ENCODE peak calls at places on chromosomes 5 and 9, in nine cellular contexts. D is NT2/D1; L is activated CD8-positive, alpha-beta memory T cell treated with anti-CD3 and anti-CD28 coated beads for 1 hour; G is CD8-positive, alpha-beta memory T cell; I is tibial nerve; Q is GM04503; E is T1000; K is CD4-positive, alpha-beta T cell; P is GM13977. R is an unnamed sample.

GRCh38 chr9:23638837-23639426 is 187.1 kb downstream of the ELAVL2 start:
- DNase-seq in P (no peak), G (no peak), D (no peak), E (no peak), Q (no peak), I (no peak), K (no peak), L (no peak), R (no peak)

GRCh38 chr5:74424162-74424868 is 216.2 kb downstream of the ENC1 start:
- DNase-seq in K (no peak), D (no peak), P (no peak), E (no peak), Q (peak; percentile 27), L (no peak), I (no peak), G (no peak), R (peak; percentile 78)

GRCh38 chr9:8963882-8964281 is 1164.3 kb upstream of the DMAC1 start:
- DNase-seq in Q (no peak), K (no peak), G (no peak), I (no peak), P (no peak), E (no peak), D (no peak), L (no peak), R (no peak)

GRCh38 chr9:109910616-109911568 is 130.9 kb downstream of the PALM2AKAP2 start:
- DNase-seq in E (no peak), I (no peak), Q (no peak), G (no peak), P (no peak), D (no peak), L (no peak), K (no peak), R (peak; percentile 85)

GRCh38 chr5:168772466-168772961 is 193.3 kb upstream of the PANK3 start:
- DNase-seq in I (no peak), P (no peak), L (no peak), E (no peak), D (no peak), K (no peak), G (no peak), Q (no peak), R (no peak)

GRCh38 chr9:127778280-127779135 is at the start of gene SH2D3C:
- DNase-seq in K (no peak), I (no peak), D (no peak), L (peak; percentile 24), G (peak; percentile 55), P (no peak), E (no peak), Q (no peak), R (no peak)

GRCh38 chr5:74465724-74466123 is 174.8 kb downstream of the ENC1 start:
- DNase-seq in D (no peak), L (no peak), K (no peak), I (no peak), E (no peak), P (no peak), G (no peak), Q (no peak), R (no peak)

GRCh38 chr5:163565931-163566608 is 60.7 kb downstream of the MAT2B start:
- DNase-seq in K (peak; percentile 2), L (peak; percentile 0), E (no peak), G (peak; percentile 10), P (no peak), I (no peak), Q (no peak), D (peak; percentile 33), R (peak; percentile 28)

GRCh38 chr9:89658931-89659330 is 54.1 kb downstream of the GADD45G start:
- DNase-seq in L (no peak), Q (no peak), K (no peak), D (no peak), I (no peak), E (no peak), P (no peak), G (no peak), R (no peak)

GRCh38 chr5:179243333-179243732 is 101.9 kb downstream of the ADAMTS2 start:
- DNase-seq in Q (no peak), I (no peak), D (no peak), E (no peak), G (no peak), L (no peak), K (no peak), P (no peak), R (peak; percentile 82)

GRCh38 chr9:75995066-75995465 is 104.6 kb downstream of the PCSK5 start:
- DNase-seq in E (no peak), I (no peak), D (no peak), Q (no peak), L (no peak), G (no peak), P (no peak), K (no peak), R (no peak)

GRCh38 chr5:97355775-97356174 is 172.7 kb upstream of the RIOK2 start:
- DNase-seq in I (no peak), G (no peak), D (no peak), E (no peak), K (no peak), P (peak; percentile 23), Q (no peak), L (no peak), R (no peak)

GRCh38 chr5:87653242-87653641 is 240.5 kb upstream of the CCNH start:
- DNase-seq in K (no peak), Q (no peak), D (no peak), G (no peak), I (no peak), L (no peak), P (no peak), E (no peak), R (no peak)

GRCh38 chr5:174305241-174305681 is 259.8 kb downstream of the NSG2 start:
- DNase-seq in L (no peak), G (no peak), E (no peak), Q (no peak), K (no peak), P (no peak), I (no peak), D (no peak), R (no peak)

GRCh38 chr9:128908372-128908771 is 12.4 kb upstream of the PHYHD1 start:
- DNase-seq in E (no peak), L (no peak), I (no peak), P (no peak), D (no peak), G (no peak), K (no peak), Q (no peak), R (no peak)

GRCh38 chr9:132384376-132384775 is 22.3 kb downstream of the TTF1 start:
- DNase-seq in K (no peak), D (no peak), I (no peak), E (no peak), Q (no peak), G (no peak), L (no peak), P (peak; percentile 57), R (no peak)

GRCh38 chr5:178453224-178453623 is 137.0 kb downstream of the COL23A1 start:
- DNase-seq in K (no peak), G (no peak), D (no peak), I (no peak), Q (no peak), P (no peak), E (no peak), L (no peak), R (peak; percentile 45)

GRCh38 chr9:82555408-82555807 is 507.5 kb downstream of the RASEF start:
- DNase-seq in E (no peak), K (no peak), G (no peak), I (no peak), P (no peak), Q (no peak), L (no peak), D (no peak), R (no peak)

GRCh38 chr9:115524467-115525059 is 406.6 kb upstream of the TNC start:
- DNase-seq in Q (peak; percentile 44), D (peak; percentile 61), K (no peak), G (no peak), I (no peak), P (peak; percentile 35), L (no peak), E (no peak), R (peak; percentile 74)

GRCh38 chr5:67160985-67161384 is 35.6 kb downstream of the CD180 start:
- DNase-seq in E (no peak), Q (peak; percentile 29), G (no peak), I (no peak), D (no peak), K (no peak), L (peak; percentile 14), P (no peak), R (peak; percentile 80)

GRCh38 chr9:95626885-95627558 is 110.3 kb upstream of the PTCH1 start:
- DNase-seq in E (no peak), L (no peak), D (no peak), P (no peak), K (no peak), Q (no peak), G (peak; percentile 16), I (no peak), R (no peak)

GRCh38 chr5:55063220-55063863 is 39.1 kb upstream of the GZMA start:
- DNase-seq in E (no peak), P (no peak), K (no peak), L (no peak), D (no peak), Q (peak; percentile 19), G (no peak), I (no peak), R (peak; percentile 12)

GRCh38 chr5:159414021-159414420 is 83.7 kb upstream of the IL12B start:
- DNase-seq in D (no peak), P (no peak), I (no peak), Q (no peak), L (no peak), G (no peak), E (no peak), K (no peak), R (no peak)